ENCODE peak calls at places on chromosomes 13 and 19, in six cellular contexts. B is suprapubic skin, D is SJCRH30, K is transverse colon, G is ascending aorta, R is left lung. C is an unnamed sample.

GRCh38 chr13:23384111-23384510 is 49.4 kb downstream of the SACS start:
- DNase-seq in K (no peak), D (no peak), G (no peak), B (no peak), R (no peak), C (no peak)

GRCh38 chr19:36719687-36720556 is 32.5 kb downstream of the ZNF567 start:
- DNase-seq in G (no peak), D (no peak), B (no peak), K (no peak), R (no peak), C (no peak)

GRCh38 chr13:98291658-98292057 is 114.6 kb upstream of the RNF113B start:
- DNase-seq in R (no peak), K (no peak), D (no peak), B (no peak), G (no peak), C (no peak)

GRCh38 chr13:77767413-77767812 is 69.9 kb downstream of the SLAIN1 start:
- DNase-seq in B (no peak), G (no peak), D (no peak), R (no peak), K (no peak), C (no peak)

GRCh38 chr19:19575411-19575810 is 37.3 kb downstream of the CILP2 start:
- DNase-seq in D (no peak), B (no peak), R (no peak), K (no peak), G (no peak), C (no peak)

GRCh38 chr19:2636897-2637683 is 65.4 kb downstream of the GNG7 start:
- DNase-seq in R (peak; percentile 95), B (no peak), K (peak; percentile 67), D (peak; percentile 44), G (no peak), C (no peak)

GRCh38 chr19:19591133-19591825 is 27.2 kb downstream of the PBX4 start:
- DNase-seq in K (peak; percentile 35), R (peak; percentile 51), D (peak; percentile 78), B (no peak), G (peak; percentile 67), C (no peak)

GRCh38 chr19:14115761-14116160 is 1.8 kb downstream of the PRKACA start:
- DNase-seq in K (no peak), B (no peak), G (no peak), D (no peak), R (no peak), C (no peak)

GRCh38 chr19:30374791-30375650 is 2.8 kb downstream of the ZNF536 start:
- DNase-seq in G (peak; percentile 24), B (no peak), K (no peak), D (no peak), R (no peak), C (no peak)

GRCh38 chr13:22162889-22163288 is 492.0 kb downstream of the FGF9 start:
- DNase-seq in G (no peak), K (no peak), B (no peak), R (no peak), D (no peak), C (no peak)

GRCh38 chr13:99379856-99380255 is 72.7 kb upstream of the GPR183 start:
- DNase-seq in D (no peak), B (no peak), G (no peak), K (no peak), R (no peak), C (peak; percentile 62)

GRCh38 chr19:2516727-2517126 is 40.8 kb downstream of the GADD45B start:
- DNase-seq in G (no peak), B (no peak), R (peak; percentile 50), K (no peak), D (no peak), C (no peak)

GRCh38 chr19:9721861-9722260 is 46.7 kb downstream of the ZNF846 start:
- DNase-seq in K (no peak), B (no peak), R (no peak), G (no peak), D (no peak), C (no peak)

GRCh38 chr19:29680447-29680846 is 15.2 kb downstream of the PLEKHF1 start:
- DNase-seq in K (peak; percentile 72), B (peak; percentile 66), D (no peak), R (peak; percentile 92), G (peak; percentile 77), C (no peak)

DNA sequence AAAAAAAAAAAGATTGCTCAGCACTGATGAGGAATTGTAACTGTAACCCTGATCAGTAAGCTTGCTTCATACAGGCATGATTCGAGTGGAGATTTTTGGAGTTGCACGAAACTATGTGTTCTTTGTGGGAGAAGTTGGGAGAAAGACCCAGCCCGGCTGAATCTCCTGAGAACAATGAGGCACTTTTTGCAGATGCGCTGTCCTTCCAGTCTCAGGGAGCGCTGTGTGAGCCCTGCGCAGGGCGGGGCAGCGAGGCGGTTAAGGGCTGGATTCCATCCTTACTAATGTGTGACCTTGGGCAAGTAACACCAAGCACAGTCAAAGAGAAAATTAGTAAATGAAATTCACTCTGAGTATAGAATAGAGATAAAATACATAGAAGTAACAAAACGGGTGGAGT is 76.9 kb downstream of the SIPA1L3 start:
- DNase-seq in B (no peak), K (no peak), G (no peak), D (no peak), R (no peak), C (no peak)
- H3K4me1 ChIP-seq in B (peaks cover 53% of the 10 kb centered on the region), K (peaks cover 39% of the 10 kb centered on the region), G (no peaks in the 10 kb centered on the region), D (peaks cover 6% of the 10 kb centered on the region), R (no peaks in the 10 kb centered on the region), C (peaks cover 39% of the 10 kb centered on the region)

DNA sequence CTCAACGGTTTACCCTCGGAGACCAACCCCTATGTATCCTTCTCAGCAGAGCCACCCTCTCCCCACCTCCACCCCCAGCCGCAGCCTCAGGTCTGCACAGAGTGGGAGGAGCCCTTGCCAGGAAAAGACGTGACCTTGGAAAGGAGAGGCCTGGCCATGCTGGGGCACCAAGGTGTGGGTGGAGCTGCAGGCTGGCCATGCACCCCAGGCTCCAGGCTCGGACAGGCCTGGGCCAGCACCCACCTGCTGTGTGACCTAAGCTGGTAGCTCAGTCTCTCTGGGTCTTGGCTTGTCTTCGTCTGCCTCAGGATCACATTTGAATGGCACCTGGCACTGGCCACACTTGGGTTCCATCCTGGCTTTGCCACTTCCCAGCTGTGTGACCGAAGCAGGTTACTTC is 29.5 kb downstream of the CCDC8 start:
- DNase-seq in B (peak; percentile 46), D (no peak), R (peak; percentile 51), K (no peak), G (peak; percentile 54), C (no peak)
- H3K36me3 ChIP-seq in B (peaks cover 74% of the 10 kb centered on the region), D (peaks cover 77% of the 10 kb centered on the region), R (peaks cover 88% of the 10 kb centered on the region), K (peaks cover 34% of the 10 kb centered on the region), G (peaks cover 44% of the 10 kb centered on the region), C (peaks cover 68% of the 10 kb centered on the region)

GRCh38 chr19:46635920-46636761 is at the start of gene GNG8:
- DNase-seq in R (no peak), G (no peak), D (no peak), K (no peak), B (no peak), C (no peak)
- H3K4me1 ChIP-seq in R (peaks cover 4% of the 10 kb centered on the region), G (peaks cover 16% of the 10 kb centered on the region), D (peaks cover 9% of the 10 kb centered on the region), K (peaks cover 36% of the 10 kb centered on the region), B (peaks cover 57% of the 10 kb centered on the region), C (peaks cover 54% of the 10 kb centered on the region)

DNA sequence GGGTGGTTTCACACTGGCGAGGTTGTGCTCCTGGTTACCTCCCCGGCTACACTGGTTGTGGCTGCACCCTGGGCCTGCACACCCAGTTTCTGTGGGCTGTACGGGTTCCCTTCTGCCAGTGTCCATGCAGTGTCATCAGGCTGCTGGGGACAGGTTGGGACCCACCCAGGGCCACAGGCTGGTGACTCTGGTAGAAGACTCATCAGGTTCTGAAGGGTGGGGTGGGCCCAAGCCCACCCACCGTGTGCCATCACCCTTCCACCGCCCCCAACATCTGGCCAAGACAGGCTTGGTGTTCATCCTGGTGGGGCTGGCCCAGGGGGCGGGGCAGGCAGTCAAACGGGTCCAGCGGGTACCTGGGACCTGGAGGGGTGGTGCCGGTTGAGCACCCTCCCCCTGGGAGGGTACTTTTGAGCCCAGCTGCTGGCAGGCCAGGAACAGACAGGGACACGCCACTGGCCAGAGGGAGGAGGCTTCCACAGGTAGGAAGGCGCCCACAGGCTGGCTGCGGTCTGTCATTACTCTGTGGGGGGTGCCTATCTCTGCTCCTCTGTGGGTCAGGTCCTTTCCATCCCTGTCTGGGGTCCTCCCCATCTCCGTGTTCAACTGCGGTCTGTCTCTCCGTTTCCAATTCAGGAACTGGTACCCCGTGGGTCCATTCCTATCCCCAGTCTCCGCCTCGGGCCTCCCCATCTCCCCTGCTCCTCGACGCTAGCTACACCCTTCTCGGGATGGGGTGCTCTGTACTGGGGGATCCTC is at the start of gene RNF225:
- DNase-seq in G (no peak), B (peak; percentile 73), R (peak; percentile 87), K (peak; percentile 50), D (no peak), C (no peak)
- H3K36me3 ChIP-seq in G (peaks cover 27% of the 10 kb centered on the region), B (peaks cover 37% of the 10 kb centered on the region), R (peaks cover 50% of the 10 kb centered on the region), K (peaks cover 40% of the 10 kb centered on the region), D (peaks cover 55% of the 10 kb centered on the region), C (peaks cover 43% of the 10 kb centered on the region)

GRCh38 chr13:49248433-49249002 is 793 bp downstream of the CDADC1 start:
- DNase-seq in R (no peak), D (no peak), G (no peak), K (no peak), B (no peak), C (no peak)
- H3K4me1 ChIP-seq in R (peaks cover 5% of the 10 kb centered on the region), D (no peaks in the 10 kb centered on the region), G (peaks cover 5% of the 10 kb centered on the region), K (peaks cover 22% of the 10 kb centered on the region), B (peaks cover 20% of the 10 kb centered on the region), C (peaks cover 11% of the 10 kb centered on the region)

GRCh38 chr19:35251456-35251855 is 2.7 kb downstream of the LSR start:
- DNase-seq in B (no peak), G (no peak), D (no peak), R (no peak), K (no peak), C (peak; percentile 69)
- H3K36me3 ChIP-seq in B (peaks cover 20% of the 10 kb centered on the region), G (no peaks in the 10 kb centered on the region), D (no peaks in the 10 kb centered on the region), R (peaks cover 7% of the 10 kb centered on the region), K (no peaks in the 10 kb centered on the region), C (no peaks in the 10 kb centered on the region)

GRCh38 chr19:1213391-1214286 is 8.1 kb downstream of the STK11 start:
- DNase-seq in R (no peak), K (peak; percentile 78), D (no peak), B (peak; percentile 84), G (peak; percentile 88), C (no peak)

GRCh38 chr19:1217366-1217765 is 11.8 kb downstream of the STK11 start:
- DNase-seq in K (no peak), G (no peak), R (no peak), B (no peak), D (peak; percentile 61), C (no peak)

GRCh38 chr19:1214299-1214861 is 8.8 kb downstream of the STK11 start:
- DNase-seq in D (no peak), K (no peak), G (no peak), R (no peak), B (no peak), C (no peak)

GRCh38 chr19:1216756-1217155 is 11.2 kb downstream of the STK11 start:
- DNase-seq in D (no peak), G (no peak), R (no peak), K (no peak), B (no peak), C (no peak)

GRCh38 chr19:1214862-1215731 is 9.5 kb downstream of the STK11 start:
- DNase-seq in G (peak; percentile 92), R (no peak), B (no peak), K (no peak), D (no peak), C (no peak)
- H3K4me1 ChIP-seq in G (peaks cover 60% of the 10 kb centered on the region), R (peaks cover 27% of the 10 kb centered on the region), B (peaks cover 74% of the 10 kb centered on the region), K (peaks cover 45% of the 10 kb centered on the region), D (peaks cover 5% of the 10 kb centered on the region), C (peaks cover 80% of the 10 kb centered on the region)